ENCODE peak calls at places on chromosomes 16 and 17, in eight cellular contexts. T, L, E, N, Q, K, M and A are unnamed samples.

GRCh38 chr16:1331712-1332617 is 1.5 kb upstream of the BAIAP3 start:
- DNase-seq in Q (peak; percentile 49), K (peak; percentile 34), L (no peak), E (no peak), M (no peak), T (peak; percentile 61), N (peak; percentile 83), A (no peak)

GRCh38 chr16:70018254-70018653 is 67.1 kb downstream of the CLEC18A start:
- DNase-seq in T (peak; percentile 35), Q (peak; percentile 7), M (no peak), N (peak; percentile 15), L (no peak), E (no peak), K (peak; percentile 40), A (no peak)

GRCh38 chr17:64183815-64184397 is 54.0 kb upstream of the ERN1 start:
- DNase-seq in E (no peak), L (no peak), M (no peak), N (no peak), K (no peak), Q (peak; percentile 94), T (peak; percentile 45), A (no peak)

GRCh38 chr17:13593757-13594156 is 8.0 kb downstream of the HS3ST3A1 start:
- DNase-seq in E (no peak), M (no peak), K (no peak), N (no peak), Q (peak; percentile 79), T (no peak), L (no peak), A (no peak)

GRCh38 chr17:50198026-50198669 is 3.3 kb downstream of the COL1A1 start:
- DNase-seq in N (peak; percentile 76), E (no peak), K (peak; percentile 39), T (peak; percentile 69), Q (peak; percentile 61), M (no peak), L (peak; percentile 77), A (no peak)

GRCh38 chr17:58332720-58333395 is 4.3 kb upstream of the TSPOAP1 start:
- DNase-seq in E (no peak), L (no peak), T (peak; percentile 93), Q (no peak), K (no peak), N (no peak), M (no peak), A (no peak)

GRCh38 chr17:43966276-43966675 is 12.5 kb upstream of the PYY start:
- DNase-seq in Q (peak; percentile 13), E (no peak), T (no peak), M (no peak), L (no peak), K (no peak), N (no peak), A (no peak)

GRCh38 chr17:73555199-73555810 is 88.9 kb downstream of the SDK2 start:
- DNase-seq in T (no peak), L (no peak), M (no peak), E (no peak), Q (no peak), K (no peak), N (no peak), A (no peak)

GRCh38 chr17:65901394-65901793 is 290.5 kb downstream of the CEP112 start:
- DNase-seq in M (no peak), K (no peak), Q (no peak), T (no peak), N (no peak), E (no peak), L (no peak), A (no peak)

GRCh38 chr17:43814026-43814425 is 18.9 kb downstream of the MPP3 start:
- DNase-seq in L (no peak), T (no peak), M (no peak), Q (no peak), K (no peak), N (no peak), E (no peak), A (no peak)

GRCh38 chr16:1124795-1125194 is 28.1 kb upstream of the CACNA1H start:
- DNase-seq in M (no peak), Q (no peak), L (no peak), T (no peak), N (no peak), E (no peak), K (no peak), A (no peak)

GRCh38 chr16:2151188-2152091 is 3.0 kb downstream of the RAB26 start:
- DNase-seq in E (no peak), L (no peak), T (peak; percentile 56), Q (no peak), N (no peak), M (no peak), K (no peak), A (no peak)

GRCh38 chr16:77986021-77986420 is 36.3 kb upstream of the CLEC3A start:
- DNase-seq in Q (no peak), L (no peak), N (no peak), T (no peak), M (no peak), K (no peak), E (no peak), A (peak; percentile 33)